ENCODE peak calls at places on chromosomes 11 and 22, in nine cellular contexts. J is lower lobe of right lung; V is activated naive CD4-positive, alpha-beta T cell; C is brain microvascular endothelial cell; W is SJCRH30; F is left cardiac atrium; K is tibial nerve; N is stimulated activated CD4-positive, alpha-beta T cell treated with anti-CD3 and anti-CD28 coated beads, Interleukin-4, amount 100 ng/mL, for 48 hours; D is HEK293T. G is an unnamed sample.

GRCh38 chr22:39923689-39924088 is 22.8 kb downstream of the GRAP2 start:
- DNase-seq in J (no peak), V (no peak), C (no peak), W (no peak), F (no peak), K (no peak), N (no peak), D (no peak), G (no peak)

GRCh38 chr11:123356539-123356938 is 73.5 kb upstream of the GRAMD1B start:
- DNase-seq in J (no peak), V (no peak), C (no peak), W (no peak), F (no peak), K (no peak), N (peak; percentile 49), D (no peak), G (no peak)

GRCh38 chr11:131932584-131933360 is 562.4 kb downstream of the NTM start:
- DNase-seq in J (no peak), V (no peak), C (no peak), W (no peak), F (peak; percentile 71), K (no peak), N (no peak), D (no peak), G (no peak)

GRCh38 chr11:11218287-11218986 is 134.6 kb downstream of the CSNK2A3 start:
- DNase-seq in J (no peak), V (no peak), C (no peak), W (no peak), F (peak; percentile 42), K (no peak), N (no peak), D (no peak), G (no peak)

GRCh38 chr22:49519117-49519737 is 308.4 kb downstream of the BRD1 start:
- DNase-seq in J (no peak), V (no peak), C (no peak), W (no peak), F (no peak), K (no peak), N (no peak), D (no peak), G (no peak)

GRCh38 chr22:39700565-39700964 is 130.0 kb downstream of the CACNA1I start:
- DNase-seq in J (no peak), V (no peak), C (no peak), W (no peak), F (no peak), K (no peak), N (no peak), D (no peak), G (no peak)

GRCh38 chr11:89737116-89737515 is 27.0 kb downstream of the TRIM77 start:
- DNase-seq in J (no peak), V (no peak), C (no peak), W (no peak), F (no peak), K (no peak), N (no peak), D (no peak), G (no peak)

GRCh38 chr22:49018601-49019000 is 809.1 kb downstream of the BRD1 start:
- DNase-seq in J (no peak), V (no peak), C (no peak), W (no peak), F (no peak), K (peak; percentile 8), N (no peak), D (no peak), G (peak; percentile 57)

GRCh38 chr22:33920927-33921575 is 775 bp upstream of the LARGE1 start:
- DNase-seq in J (peak; percentile 98), V (peak; percentile 61), C (peak; percentile 96), W (peak; percentile 98), F (peak; percentile 99), K (peak; percentile 97), N (peak; percentile 87), D (peak; percentile 96), G (peak; percentile 99)

GRCh38 chr22:27347951-27348350 is 453.6 kb downstream of the MN1 start:
- DNase-seq in J (no peak), V (no peak), C (no peak), W (no peak), F (no peak), K (no peak), N (no peak), D (no peak), G (no peak)

GRCh38 chr22:39134366-39135091 is 18.0 kb downstream of the CBX7 start:
- DNase-seq in J (no peak), V (no peak), C (no peak), W (no peak), F (no peak), K (no peak), N (no peak), D (no peak), G (peak; percentile 39)

GRCh38 chr11:131644204-131644603 is 273.8 kb downstream of the NTM start:
- DNase-seq in J (no peak), V (no peak), C (no peak), W (no peak), F (no peak), K (no peak), N (no peak), D (no peak), G (no peak)

GRCh38 chr11:10926801-10927200 is 68.9 kb upstream of the ZBED5 start:
- DNase-seq in J (no peak), V (no peak), C (peak; percentile 6), W (no peak), F (no peak), K (no peak), N (no peak), D (no peak), G (no peak)

GRCh38 chr11:67409781-67410368 is 5.6 kb upstream of the CARNS1 start:
- DNase-seq in J (no peak), V (no peak), C (no peak), W (no peak), F (no peak), K (no peak), N (no peak), D (no peak), G (no peak)

GRCh38 chr11:45655347-45655756 is 10.1 kb downstream of the CHST1 start:
- DNase-seq in J (peak; percentile 78), V (peak; percentile 27), C (peak; percentile 60), W (peak; percentile 54), F (peak; percentile 81), K (peak; percentile 52), N (peak; percentile 44), D (peak; percentile 83), G (peak; percentile 84)

GRCh38 chr11:81658722-81659121 is 1074.9 kb downstream of the FAM181B start:
- DNase-seq in J (no peak), V (no peak), C (peak; percentile 21), W (peak; percentile 8), F (no peak), K (no peak), N (no peak), D (peak; percentile 29), G (no peak)

GRCh38 chr11:82978422-82979099 is 77.0 kb downstream of the DDIAS start:
- DNase-seq in J (no peak), V (no peak), C (peak; percentile 73), W (no peak), F (no peak), K (no peak), N (peak; percentile 21), D (no peak), G (no peak)